ENCODE peak calls at places on chromosomes 11 and 22, in eight cellular contexts. M is body of pancreas; A is neural progenitor cell; W is pancreas; D is HL-60; P is CD4-positive, alpha-beta T cell; C is mammary epithelial cell; E is stomach. Z is an unnamed sample.

GRCh38 chr11:12222099-12222751 is 111.8 kb downstream of the MICAL2 start:
- DNase-seq in C (no peak), M (no peak), D (peak; percentile 15), P (no peak), E (peak; percentile 51), W (no peak), A (no peak), Z (no peak)

GRCh38 chr11:63882555-63883242 is 34.3 kb downstream of the RCOR2 start:
- DNase-seq in A (peak; percentile 52), M (no peak), D (peak; percentile 97), C (no peak), E (no peak), W (peak; percentile 42), P (no peak), Z (no peak)

GRCh38 chr11:10473371-10473770 is 18.3 kb downstream of the AMPD3 start:
- DNase-seq in A (no peak), W (no peak), D (no peak), M (no peak), E (no peak), P (no peak), C (no peak), Z (no peak)

GRCh38 chr11:38143852-38144251 is 1545.8 kb upstream of the RAG2 start:
- DNase-seq in M (no peak), E (no peak), P (no peak), C (no peak), A (no peak), D (no peak), W (no peak), Z (no peak)

GRCh38 chr11:68990995-68991780 is 10.4 kb upstream of the MRGPRD start:
- DNase-seq in M (no peak), P (no peak), E (no peak), C (no peak), W (peak; percentile 10), A (no peak), D (no peak), Z (no peak)

GRCh38 chr11:115643491-115643995 is 139.3 kb upstream of the CADM1 start:
- DNase-seq in E (no peak), M (no peak), P (no peak), A (no peak), C (no peak), D (no peak), W (no peak), Z (no peak)

GRCh38 chr11:2789791-2790580 is 90.2 kb upstream of the KCNQ1OT1 start:
- DNase-seq in M (peak; percentile 4), P (no peak), W (peak; percentile 12), A (no peak), C (no peak), E (peak; percentile 23), D (no peak), Z (no peak)

GRCh38 chr11:115158053-115158452 is 346.2 kb downstream of the CADM1 start:
- DNase-seq in C (no peak), D (no peak), P (no peak), W (no peak), M (no peak), E (no peak), A (no peak), Z (no peak)

GRCh38 chr22:48754611-48755331 is 1072.9 kb downstream of the BRD1 start:
- DNase-seq in D (no peak), P (no peak), M (no peak), E (peak; percentile 10), C (no peak), A (no peak), W (no peak), Z (no peak)

GRCh38 chr11:2533642-2534115 is 88.9 kb downstream of the KCNQ1 start:
- DNase-seq in M (peak; percentile 61), P (no peak), A (peak; percentile 91), W (peak; percentile 64), E (peak; percentile 55), C (peak; percentile 80), D (peak; percentile 90), Z (peak; percentile 77)

GRCh38 chr11:110077866-110078325 is 15.3 kb upstream of the ZC3H12C start:
- DNase-seq in M (no peak), A (no peak), E (no peak), P (no peak), W (no peak), D (no peak), C (peak; percentile 91), Z (no peak)

GRCh38 chr11:128587415-128587814 is at the start of gene ETS1:
- DNase-seq in M (peak; percentile 74), W (no peak), A (peak; percentile 49), D (no peak), C (peak; percentile 36), P (no peak), E (peak; percentile 44), Z (no peak)

GRCh38 chr11:100980156-100980555 is 149.5 kb downstream of the PGR start:
- DNase-seq in E (no peak), M (no peak), C (no peak), W (no peak), D (no peak), A (peak; percentile 22), P (no peak), Z (no peak)

GRCh38 chr22:31585161-31585859 is 76.7 kb downstream of the PISD start:
- DNase-seq in W (no peak), P (no peak), A (no peak), D (peak; percentile 44), E (no peak), M (no peak), C (no peak), Z (no peak)

GRCh38 chr11:23674866-23675265 is 814.6 kb upstream of the CCDC179 start:
- DNase-seq in D (no peak), M (no peak), P (no peak), A (no peak), W (no peak), E (no peak), C (no peak), Z (no peak)

GRCh38 chr11:124069429-124070401 is 28.6 kb upstream of the OR10G7 start:
- DNase-seq in W (peak; percentile 53), A (peak; percentile 86), C (peak; percentile 47), E (no peak), D (peak; percentile 62), P (peak; percentile 10), M (peak; percentile 67), Z (peak; percentile 63)

GRCh38 chr11:128884703-128885338 is 6.3 kb upstream of the KCNJ5 start:
- DNase-seq in C (peak; percentile 60), M (peak; percentile 75), P (peak; percentile 50), E (peak; percentile 70), A (peak; percentile 73), D (peak; percentile 54), W (peak; percentile 60), Z (peak; percentile 66)

GRCh38 chr22:50245214-50246072 is 620 bp upstream of the TUBGCP6 start:
- DNase-seq in M (no peak), W (no peak), A (no peak), E (no peak), D (no peak), P (peak; percentile 50), C (peak; percentile 28), Z (no peak)

GRCh38 chr11:126355926-126356897 is 726 bp downstream of the ST3GAL4 start:
- DNase-seq in M (peak; percentile 49), E (no peak), C (peak; percentile 67), P (no peak), W (no peak), D (peak; percentile 72), A (no peak), Z (no peak)

GRCh38 chr11:67347964-67348749 is 5.2 kb downstream of the POLD4 start:
- DNase-seq in P (no peak), A (no peak), W (no peak), E (no peak), D (no peak), M (no peak), C (no peak), Z (no peak)

GRCh38 chr22:37249946-37250345 is 5.9 kb upstream of the RAC2 start:
- DNase-seq in W (no peak), M (no peak), D (no peak), E (no peak), A (no peak), C (no peak), P (no peak), Z (no peak)

GRCh38 chr11:1117970-1118369 is 39.8 kb upstream of the MUC5AC start:
- DNase-seq in M (no peak), W (no peak), P (no peak), E (no peak), D (no peak), C (no peak), A (no peak), Z (no peak)

GRCh38 chr11:65277878-65278277 is 16.1 kb downstream of the POLA2 start:
- DNase-seq in W (no peak), D (no peak), C (no peak), M (no peak), A (no peak), P (no peak), E (no peak), Z (no peak)

GRCh38 chr22:25759825-25760231 is 17.8 kb downstream of the MYO18B start:
- DNase-seq in E (no peak), D (peak; percentile 7), A (no peak), C (peak; percentile 90), M (peak; percentile 37), P (no peak), W (no peak), Z (no peak)

GRCh38 chr11:60762851-60763691 is 6.4 kb downstream of the MS4A15 start:
- DNase-seq in E (no peak), A (peak; percentile 48), P (no peak), D (no peak), W (peak; percentile 50), C (no peak), M (peak; percentile 72), Z (no peak)
- TF ChIP-seq CTCF in E (no peak), A (peak; percentile 59), P (no peak), D (peak; percentile 0), W (peak; percentile 20), C (peak; percentile 27), M (peak; percentile 23), Z (peak; percentile 50)

GRCh38 chr22:17898375-17898774 is 124.1 kb upstream of the BID start:
- DNase-seq in D (no peak), E (no peak), C (no peak), M (no peak), A (no peak), W (no peak), P (no peak), Z (no peak)
- TF ChIP-seq CTCF in D (no peak), E (no peak), C (no peak), M (no peak), A (no peak), W (no peak), P (no peak), Z (no peak)

GRCh38 chr11:70530629-70531185 is 132.4 kb downstream of the CTTN start:
- DNase-seq in C (no peak), D (no peak), E (no peak), M (no peak), P (no peak), W (no peak), A (no peak), Z (no peak)
- TF ChIP-seq CTCF in C (no peak), D (no peak), E (no peak), M (no peak), P (no peak), W (no peak), A (no peak), Z (no peak)

DNA sequence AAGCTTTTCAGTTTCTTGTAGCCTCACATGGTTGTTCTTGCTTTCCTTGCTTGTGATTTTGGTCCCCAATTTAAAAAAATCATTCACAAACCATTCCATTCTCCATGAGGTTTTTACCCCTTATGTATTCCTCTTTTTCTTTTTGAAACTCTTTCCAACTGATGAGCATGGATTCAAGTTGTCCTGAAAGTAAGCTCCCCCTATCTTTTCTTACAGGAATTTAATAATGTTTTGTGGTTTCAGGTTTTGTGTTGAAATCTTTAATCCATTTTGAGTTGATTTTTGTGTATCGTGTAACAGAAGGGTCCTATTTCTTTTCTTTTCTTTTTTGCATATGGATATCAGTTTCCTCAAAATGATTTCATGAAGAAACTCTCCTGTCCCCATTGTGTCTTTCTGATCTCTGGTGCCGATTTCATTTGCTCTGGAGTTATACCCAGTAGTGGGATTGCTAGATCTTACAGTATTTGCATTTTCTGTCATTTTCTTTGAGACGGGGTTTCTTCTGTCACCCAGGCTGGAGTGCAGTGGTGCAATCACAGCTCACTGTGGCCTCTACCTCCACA is 58.5 kb downstream of the LRRC74B start:
- DNase-seq in D (no peak), P (no peak), C (no peak), E (no peak), M (no peak), W (no peak), A (no peak), Z (no peak)
- TF ChIP-seq CTCF in D (no peak), P (no peak), C (no peak), E (no peak), M (no peak), W (no peak), A (no peak), Z (no peak)